ENCODE peak calls at places on chromosome 4, in eight cellular contexts. Q is lung; U is iPS DF 6.9; L is aorta; N is mammary epithelial cell; M is CD4-positive, CD25-positive, alpha-beta regulatory T cell; T is OCI-LY7; W is heart left ventricle. V is an unnamed sample. For H3K4me1, the result is how much of the 10 kb centered on the place peaks cover.

GRCh38 chr4:74440356-74440755 is 4.6 kb upstream of the AREG start:
- DNase-seq in Q (no peak), U (no peak), L (no peak), N (peak), M (no peak), T (peak), W (no peak), V (no peak)

GRCh38 chr4:19486400-19486799 is 765.3 kb upstream of the SLIT2 start:
- DNase-seq in Q (no peak), U (no peak), L (no peak), N (no peak), M (no peak), T (peak), W (no peak), V (no peak)

GRCh38 chr4:24810016-24810415 is 14.6 kb downstream of the SOD3 start:
- DNase-seq in Q (no peak), U (no peak), L (no peak), N (no peak), M (no peak), T (no peak), W (no peak), V (no peak)

GRCh38 chr4:122456228-122457106 is at the start of gene IL2:
- DNase-seq in Q (no peak), U (no peak), L (no peak), N (no peak), M (no peak), T (no peak), W (no peak), V (no peak)

GRCh38 chr4:9996319-9997110 is 24.8 kb downstream of the SLC2A9 start:
- DNase-seq in Q (no peak), U (no peak), L (no peak), N (no peak), M (no peak), T (no peak), W (no peak), V (no peak)

GRCh38 chr4:185183622-185184281 is 20.0 kb downstream of the CFAP97 start:
- DNase-seq in Q (peak), U (peak), L (no peak), N (peak), M (peak), T (peak), W (peak), V (peak)

GRCh38 chr4:71773004-71773403 is 10.9 kb downstream of the GC start:
- DNase-seq in Q (no peak), U (no peak), L (no peak), N (no peak), M (no peak), T (no peak), W (no peak), V (no peak)

GRCh38 chr4:147754037-147754445 is 22.2 kb downstream of the ARHGAP10 start:
- DNase-seq in Q (no peak), U (no peak), L (no peak), N (peak), M (no peak), T (no peak), W (no peak), V (no peak)

GRCh38 chr4:48904101-48904500 is 2.5 kb downstream of the OCIAD2 start:
- DNase-seq in Q (no peak), U (no peak), L (no peak), N (no peak), M (no peak), T (peak), W (no peak), V (no peak)

GRCh38 chr4:149708513-149709175 is 107.0 kb downstream of the IQCM start:
- DNase-seq in Q (no peak), U (no peak), L (no peak), N (peak), M (no peak), T (no peak), W (no peak), V (no peak)

GRCh38 chr4:149709640-149710039 is 106.0 kb downstream of the IQCM start:
- DNase-seq in Q (no peak), U (no peak), L (no peak), N (no peak), M (no peak), T (no peak), W (no peak), V (no peak)

GRCh38 chr4:149711588-149711987 is 104.1 kb downstream of the IQCM start:
- DNase-seq in Q (no peak), U (no peak), L (no peak), N (no peak), M (no peak), T (no peak), W (no peak), V (no peak)

GRCh38 chr4:149706942-149707341 is 108.7 kb downstream of the IQCM start:
- DNase-seq in Q (no peak), U (no peak), L (no peak), N (no peak), M (no peak), T (no peak), W (no peak), V (no peak)

GRCh38 chr4:149707862-149708261 is 107.8 kb downstream of the IQCM start:
- DNase-seq in Q (no peak), U (no peak), L (no peak), N (no peak), M (no peak), T (no peak), W (no peak), V (no peak)
- H3K4me3 ChIP-seq in Q (no peak), U (no peak), L (no peak), N (no peak), M (no peak), T (no peak), W (no peak), V (no peak)

DNA sequence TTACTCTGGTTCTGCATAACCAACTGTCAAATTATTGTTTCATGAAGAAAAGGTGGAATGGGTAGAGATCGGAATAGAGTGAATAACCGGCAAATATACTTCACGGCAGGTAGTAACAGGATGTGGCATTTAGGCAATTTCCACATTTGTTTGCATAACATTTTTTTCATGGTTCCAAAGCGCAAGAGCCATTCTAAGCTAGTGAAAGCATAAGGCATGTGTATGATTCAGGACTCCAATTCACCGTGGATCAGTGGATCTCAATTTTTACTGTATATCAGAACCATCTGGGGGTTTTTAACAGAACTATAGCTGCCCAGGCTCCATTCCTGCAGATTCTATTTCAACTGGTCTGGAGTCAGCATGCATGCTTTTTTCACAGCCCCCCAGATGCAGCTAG is 30.2 kb downstream of the AFAP1 start:
- DNase-seq in Q (no peak), U (no peak), L (no peak), N (no peak), M (no peak), T (no peak), W (no peak), V (no peak)
- H3K4me1 ChIP-seq in Q (under half), U (under half), L (under half), N (under half), M (under half), T (under half), W (under half), V (under half)

GRCh38 chr4:27008693-27009092 is 148.1 kb downstream of the STIM2 start:
- DNase-seq in Q (no peak), U (no peak), L (no peak), N (no peak), M (no peak), T (no peak), W (no peak), V (no peak)

GRCh38 chr4:27013012-27013411 is 152.4 kb downstream of the STIM2 start:
- DNase-seq in Q (no peak), U (no peak), L (no peak), N (no peak), M (no peak), T (no peak), W (no peak), V (no peak)

GRCh38 chr4:27011401-27011800 is 150.8 kb downstream of the STIM2 start:
- DNase-seq in Q (no peak), U (no peak), L (no peak), N (peak), M (no peak), T (no peak), W (no peak), V (no peak)

GRCh38 chr4:27009539-27009938 is 148.9 kb downstream of the STIM2 start:
- DNase-seq in Q (no peak), U (no peak), L (no peak), N (no peak), M (no peak), T (peak), W (no peak), V (no peak)

DNA sequence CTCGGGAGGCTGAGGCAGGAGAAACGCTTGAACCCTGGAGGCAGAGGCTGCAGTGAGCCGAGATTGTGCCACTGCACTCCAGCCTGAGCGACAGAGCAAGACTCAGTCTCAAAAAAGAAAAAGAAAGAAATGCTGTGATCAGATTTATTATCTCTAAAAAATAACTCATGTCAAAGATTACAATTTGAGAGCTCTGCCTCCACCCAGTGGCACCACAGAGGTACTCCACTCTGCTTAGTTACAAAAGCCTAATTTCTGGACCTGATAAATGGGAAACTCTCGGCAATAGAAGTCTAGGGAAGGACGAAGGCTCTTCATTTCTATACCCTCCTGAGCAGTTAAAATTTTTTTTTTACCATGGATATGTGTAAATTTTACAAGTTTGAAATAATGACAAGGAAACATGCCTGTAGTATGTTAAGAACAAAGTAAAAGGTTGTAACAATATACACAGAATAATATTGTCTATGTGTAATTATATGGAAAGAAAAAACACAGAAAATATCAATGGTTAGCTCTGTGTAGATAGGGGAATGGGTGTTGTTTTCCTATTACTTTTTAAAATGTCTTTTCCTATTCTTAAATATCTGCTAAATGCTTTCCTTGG is 149.8 kb downstream of the STIM2 start:
- DNase-seq in Q (peak), U (no peak), L (peak), N (peak), M (peak), T (peak), W (peak), V (peak)
- H3K4me3 ChIP-seq in Q (no peak), U (no peak), L (no peak), N (no peak), M (no peak), T (no peak), W (no peak), V (no peak)

GRCh38 chr4:113758361-113758760 is 3.2 kb downstream of the CAMK2D start:
- DNase-seq in Q (no peak), U (no peak), L (no peak), N (peak), M (no peak), T (no peak), W (no peak), V (no peak)

GRCh38 chr4:113757486-113757885 is 4.1 kb downstream of the CAMK2D start:
- DNase-seq in Q (no peak), U (no peak), L (no peak), N (no peak), M (no peak), T (no peak), W (no peak), V (no peak)

GRCh38 chr4:113759696-113760093 is 1.8 kb downstream of the CAMK2D start:
- DNase-seq in Q (no peak), U (no peak), L (no peak), N (no peak), M (peak), T (peak), W (no peak), V (no peak)

GRCh38 chr4:113760094-113760851 is 1.3 kb downstream of the CAMK2D start:
- DNase-seq in Q (peak), U (no peak), L (no peak), N (peak), M (peak), T (peak), W (peak), V (peak)

GRCh38 chr4:113756005-113756410 is 5.5 kb downstream of the CAMK2D start:
- DNase-seq in Q (no peak), U (no peak), L (no peak), N (peak), M (no peak), T (peak), W (no peak), V (no peak)
- H3K4me1 ChIP-seq in Q (under half), U (under half), L (under half), N (under half), M (under half), T (half or more), W (under half), V (under half)

DNA sequence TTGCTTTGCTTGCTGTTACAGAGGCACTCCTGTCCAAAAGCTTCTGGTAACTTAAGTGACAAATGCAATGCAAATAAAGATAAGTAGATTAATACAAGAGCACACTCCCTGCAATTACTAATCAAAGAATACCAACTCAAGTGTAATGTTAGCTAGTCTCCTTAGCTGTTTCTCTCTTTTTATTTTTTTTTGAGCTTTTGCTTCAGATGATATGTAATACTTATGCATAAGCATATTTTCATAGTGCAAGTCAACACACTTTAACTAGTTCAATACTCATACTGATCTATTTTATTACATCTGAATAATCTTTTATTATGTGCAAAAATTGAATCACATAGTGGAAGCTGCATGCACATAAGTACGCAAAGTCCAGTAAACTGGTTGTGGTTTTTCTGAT is 2.7 kb downstream of the SLC7A11 start:
- DNase-seq in Q (no peak), U (no peak), L (no peak), N (no peak), M (no peak), T (no peak), W (no peak), V (no peak)
- H3K4me3 ChIP-seq in Q (no peak), U (no peak), L (no peak), N (peak), M (no peak), T (peak), W (no peak), V (no peak)

GRCh38 chr4:139692300-139693012 is 26.8 kb downstream of the MGST2 start:
- DNase-seq in Q (no peak), U (no peak), L (no peak), N (no peak), M (no peak), T (no peak), W (peak), V (no peak)
- H3K4me1 ChIP-seq in Q (under half), U (under half), L (under half), N (under half), M (under half), T (under half), W (under half), V (under half)